ENCODE peak calls at places on chromosomes 12 and 14, in four cellular contexts. One of them, this sample, is unnamed.

GRCh38 chr14:68979722-68980552 is 835 bp upstream of the ACTN1 start:
- DNase-seq in lung: no peak
- DNase-seq in body of pancreas: peak
- DNase-seq in left ventricle myocardium inferior: peak
- DNase-seq in this sample: no peak

GRCh38 chr14:70422538-70422937 is 5.6 kb upstream of the SYNJ2BP start:
- DNase-seq in body of pancreas: no peak
- DNase-seq in lung: no peak
- DNase-seq in left ventricle myocardium inferior: no peak
- DNase-seq in this sample: no peak

GRCh38 chr12:105198961-105199360 is 37.0 kb downstream of the APPL2 start:
- DNase-seq in lung: no peak
- DNase-seq in body of pancreas: no peak
- DNase-seq in left ventricle myocardium inferior: no peak
- DNase-seq in this sample: no peak

GRCh38 chr14:49992448-49992847 is 99.6 kb downstream of the ARF6 start:
- DNase-seq in lung: no peak
- DNase-seq in body of pancreas: no peak
- DNase-seq in left ventricle myocardium inferior: no peak
- DNase-seq in this sample: no peak

GRCh38 chr12:114933428-114934160 is 249.6 kb upstream of the TBX3 start:
- DNase-seq in body of pancreas: no peak
- DNase-seq in left ventricle myocardium inferior: no peak
- DNase-seq in lung: no peak
- DNase-seq in this sample: no peak

GRCh38 chr12:103175625-103176024 is 218.2 kb downstream of the ASCL1 start:
- DNase-seq in lung: no peak
- DNase-seq in body of pancreas: no peak
- DNase-seq in left ventricle myocardium inferior: no peak
- DNase-seq in this sample: no peak

GRCh38 chr12:47712171-47712570 is 6.3 kb upstream of the RPAP3 start:
- DNase-seq in lung: no peak
- DNase-seq in left ventricle myocardium inferior: no peak
- DNase-seq in body of pancreas: no peak
- DNase-seq in this sample: no peak

GRCh38 chr12:12801649-12802048 is 11.5 kb upstream of the DDX47 start:
- DNase-seq in body of pancreas: no peak
- DNase-seq in lung: no peak
- DNase-seq in left ventricle myocardium inferior: no peak
- DNase-seq in this sample: no peak

GRCh38 chr12:87136330-87136976 is 880.3 kb upstream of the MGAT4C start:
- DNase-seq in lung: no peak
- DNase-seq in left ventricle myocardium inferior: no peak
- DNase-seq in body of pancreas: no peak
- DNase-seq in this sample: no peak

GRCh38 chr12:129109174-129110001 is 256.1 kb downstream of the GLT1D1 start:
- DNase-seq in body of pancreas: no peak
- DNase-seq in lung: no peak
- DNase-seq in left ventricle myocardium inferior: no peak
- DNase-seq in this sample: no peak
- TF ChIP-seq CTCF in body of pancreas: no peak
- TF ChIP-seq CTCF in lung: no peak
- TF ChIP-seq CTCF in left ventricle myocardium inferior: no peak
- TF ChIP-seq CTCF in this sample: no peak

DNA sequence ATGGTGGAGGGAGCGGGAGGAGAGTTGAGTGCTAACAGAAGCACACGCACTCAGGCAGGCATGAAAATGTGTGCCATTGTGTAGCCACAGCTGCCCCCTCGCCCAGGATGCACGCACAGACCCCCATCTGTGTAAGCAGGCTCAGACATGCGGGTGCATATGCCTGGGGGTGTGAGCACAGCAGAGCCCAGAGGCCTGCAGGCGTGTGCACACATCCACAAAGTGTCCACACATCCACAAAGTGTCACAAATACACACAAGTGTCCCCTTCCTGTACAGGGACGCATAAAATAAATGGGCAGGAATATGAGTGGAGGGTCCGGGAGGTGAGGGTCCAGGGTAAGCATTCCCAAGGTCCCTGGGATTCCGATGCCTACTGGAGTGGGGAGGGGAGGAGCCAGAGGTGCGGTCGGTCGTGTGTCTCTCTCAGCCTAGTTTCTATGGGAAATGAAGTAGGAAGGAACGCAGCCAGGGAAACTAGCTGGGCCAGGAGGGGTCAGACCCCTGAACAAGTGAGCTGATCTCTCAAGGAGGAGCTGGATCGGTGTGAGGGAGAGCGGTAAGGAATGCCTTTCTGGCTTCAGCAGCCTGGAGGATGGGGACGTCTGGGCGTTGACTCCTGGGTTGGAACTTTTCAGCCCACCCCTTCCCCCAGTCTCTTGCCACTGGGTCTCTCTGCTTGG is 669 bp upstream of the KRT7 start:
- DNase-seq in left ventricle myocardium inferior: no peak
- DNase-seq in lung: no peak
- DNase-seq in body of pancreas: peak
- DNase-seq in this sample: no peak
- H3K4me3 ChIP-seq in left ventricle myocardium inferior: no peak
- H3K4me3 ChIP-seq in lung: no peak
- H3K4me3 ChIP-seq in body of pancreas: no peak
- H3K4me3 ChIP-seq in this sample: no peak

GRCh38 chr14:36284971-36285595 is 35.4 kb downstream of the MBIP start:
- DNase-seq in body of pancreas: no peak
- DNase-seq in left ventricle myocardium inferior: no peak
- DNase-seq in lung: no peak
- DNase-seq in this sample: no peak
- TF ChIP-seq CTCF in body of pancreas: no peak
- TF ChIP-seq CTCF in left ventricle myocardium inferior: no peak
- TF ChIP-seq CTCF in lung: no peak
- TF ChIP-seq CTCF in this sample: no peak

GRCh38 chr12:45050331-45050750 is 558 bp downstream of the DBX2 start:
- DNase-seq in lung: no peak
- DNase-seq in body of pancreas: no peak
- DNase-seq in left ventricle myocardium inferior: no peak
- DNase-seq in this sample: no peak
- H3K4me3 ChIP-seq in lung: no peak
- H3K4me3 ChIP-seq in body of pancreas: no peak
- H3K4me3 ChIP-seq in left ventricle myocardium inferior: peak
- H3K4me3 ChIP-seq in this sample: no peak

DNA sequence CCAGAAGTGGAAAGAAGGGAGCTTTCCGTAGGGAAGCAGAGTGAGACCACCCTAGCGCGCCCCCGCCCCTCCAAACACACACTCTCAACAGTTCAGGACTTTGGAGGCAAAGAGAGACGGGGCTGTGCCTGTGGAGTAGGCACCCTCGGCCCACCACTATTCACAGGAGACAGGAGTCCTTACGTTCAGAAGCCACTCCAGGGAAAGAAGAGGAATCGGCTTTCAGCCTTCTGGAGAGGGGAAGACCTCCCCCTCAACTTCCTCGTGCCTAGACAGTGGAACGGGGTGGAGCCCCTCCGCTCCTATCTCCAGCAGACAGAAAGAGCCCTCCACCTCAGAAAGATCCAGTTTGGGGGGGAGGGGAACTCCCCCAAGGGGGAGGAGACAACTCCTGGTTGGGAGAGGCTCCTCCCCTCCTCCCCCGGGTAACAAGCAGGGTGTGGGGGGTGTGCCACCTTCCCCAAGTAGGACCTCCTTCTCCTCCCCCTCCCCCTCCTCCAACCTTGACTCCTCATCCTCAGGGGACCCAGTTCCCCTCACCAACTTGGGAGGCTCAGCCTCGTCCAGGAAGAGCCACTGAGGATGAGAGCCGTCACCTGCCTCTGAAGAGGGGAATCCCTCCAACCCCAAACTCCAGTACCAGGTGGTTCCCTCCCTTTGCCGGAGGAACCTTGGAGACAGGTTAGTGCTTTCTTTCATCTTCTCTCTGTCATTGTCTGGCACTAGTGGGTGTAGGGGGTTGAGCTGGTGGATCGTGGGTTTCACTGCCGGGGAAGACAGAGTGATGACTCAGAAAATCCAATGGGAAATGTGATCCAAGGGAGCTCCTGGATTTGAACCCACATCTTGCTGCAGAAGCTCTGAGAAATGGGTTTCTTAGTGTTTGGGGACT is 883 bp downstream of the FOXJ2 start:
- DNase-seq in left ventricle myocardium inferior: peak
- DNase-seq in lung: peak
- DNase-seq in body of pancreas: peak
- DNase-seq in this sample: no peak
- TF ChIP-seq CTCF in left ventricle myocardium inferior: no peak
- TF ChIP-seq CTCF in lung: no peak
- TF ChIP-seq CTCF in body of pancreas: no peak
- TF ChIP-seq CTCF in this sample: no peak

GRCh38 chr12:62190921-62191746 is 69.1 kb upstream of the USP15 start:
- DNase-seq in left ventricle myocardium inferior: peak
- DNase-seq in body of pancreas: peak
- DNase-seq in lung: no peak
- DNase-seq in this sample: no peak
- H3K4me3 ChIP-seq in left ventricle myocardium inferior: peak
- H3K4me3 ChIP-seq in body of pancreas: no peak
- H3K4me3 ChIP-seq in lung: no peak
- H3K4me3 ChIP-seq in this sample: no peak

GRCh38 chr14:63361790-63362189 is 43.1 kb upstream of the GPHB5 start:
- DNase-seq in left ventricle myocardium inferior: no peak
- DNase-seq in lung: no peak
- DNase-seq in body of pancreas: no peak
- DNase-seq in this sample: no peak
- TF ChIP-seq CTCF in left ventricle myocardium inferior: no peak
- TF ChIP-seq CTCF in lung: no peak
- TF ChIP-seq CTCF in body of pancreas: no peak
- TF ChIP-seq CTCF in this sample: peak

DNA sequence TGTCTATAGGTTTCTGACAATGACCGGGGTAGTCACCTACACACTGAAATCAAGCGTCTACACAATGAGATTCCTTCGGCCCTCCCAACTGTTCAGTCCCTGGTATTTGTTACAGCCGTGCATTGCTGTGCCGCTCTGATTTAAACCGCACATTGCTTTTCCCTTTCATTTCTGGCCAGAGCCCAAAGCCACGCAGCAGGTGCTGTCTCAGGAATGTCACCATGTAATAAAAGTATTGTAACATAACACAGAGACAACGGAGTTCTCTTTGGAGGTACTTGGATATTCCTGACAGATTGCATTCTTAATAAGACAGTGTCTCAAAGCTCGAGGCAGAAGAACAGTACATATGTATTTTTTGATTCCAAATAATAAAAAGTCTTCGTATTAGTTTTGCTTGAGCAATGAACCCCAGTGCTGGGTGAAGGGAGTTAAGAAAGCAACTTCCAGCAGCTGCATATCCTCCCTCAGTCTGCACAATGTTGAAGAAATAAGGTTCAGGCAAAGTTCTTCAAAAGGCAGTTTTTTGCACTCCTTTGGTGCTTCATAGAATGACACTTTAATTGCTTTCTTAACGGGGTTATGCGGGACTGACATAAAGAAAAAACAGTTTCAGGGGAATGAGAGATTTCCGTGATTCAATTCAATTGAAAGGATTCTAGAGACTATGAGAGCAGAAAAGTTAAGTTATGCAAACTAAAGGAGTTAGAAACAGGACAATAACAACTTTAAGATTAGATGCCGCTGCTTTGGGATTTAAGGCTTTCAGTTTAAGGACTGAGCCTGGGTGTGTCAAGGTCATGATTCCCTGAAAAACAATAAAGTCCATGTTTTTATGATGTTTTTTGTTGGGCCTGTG is 288.7 kb upstream of the FLRT2 start:
- DNase-seq in left ventricle myocardium inferior: no peak
- DNase-seq in lung: no peak
- DNase-seq in body of pancreas: peak
- DNase-seq in this sample: peak
- H3K4me3 ChIP-seq in left ventricle myocardium inferior: peak
- H3K4me3 ChIP-seq in lung: no peak
- H3K4me3 ChIP-seq in body of pancreas: no peak
- H3K4me3 ChIP-seq in this sample: no peak